ENCODE peak calls at places on chromosomes 16 and 17, in ten cellular contexts. I is bronchial epithelial cell, Q is ovary, J is pancreas, X is dorsolateral prefrontal cortex, N is transverse colon, V is coronary artery, Z is fibroblast of pulmonary artery, U is HepG2, R is IMR-90. E is an unnamed sample.

GRCh38 chr16:68643847-68644246 is 1.3 kb upstream of the CDH3 start:
- DNase-seq in I (no peak), Q (peak), J (no peak), X (no peak), N (no peak), V (no peak), Z (no peak), U (no peak), R (no peak), E (no peak)

GRCh38 chr17:76934561-76935320 is 66.5 kb downstream of the MGAT5B start:
- DNase-seq in I (no peak), Q (no peak), J (no peak), X (no peak), N (no peak), V (no peak), Z (no peak), U (no peak), R (no peak), E (no peak)

GRCh38 chr16:20323591-20324117 is 3.7 kb downstream of the GP2 start:
- DNase-seq in I (no peak), Q (no peak), J (peak), X (no peak), N (no peak), V (no peak), Z (no peak), U (no peak), R (no peak), E (no peak)

GRCh38 chr16:49620158-49620867 is 235.6 kb downstream of the ZNF423 start:
- DNase-seq in I (peak), Q (peak), J (peak), X (no peak), N (peak), V (peak), Z (peak), U (peak), R (peak), E (no peak)

GRCh38 chr16:12741176-12741575 is 62.5 kb downstream of the CPPED1 start:
- DNase-seq in I (no peak), Q (no peak), J (no peak), X (no peak), N (no peak), V (no peak), Z (no peak), U (no peak), R (no peak), E (no peak)

GRCh38 chr17:76966486-76967181 is 98.4 kb downstream of the MGAT5B start:
- DNase-seq in I (no peak), Q (no peak), J (no peak), X (no peak), N (no peak), V (no peak), Z (no peak), U (no peak), R (no peak), E (no peak)

GRCh38 chr17:47879028-47879585 is 16.9 kb upstream of the SP2 start:
- DNase-seq in I (peak), Q (no peak), J (no peak), X (no peak), N (no peak), V (no peak), Z (no peak), U (no peak), R (peak), E (no peak)

GRCh38 chr16:27676807-27677206 is 126.9 kb downstream of the KATNIP start:
- DNase-seq in I (peak), Q (no peak), J (no peak), X (no peak), N (no peak), V (no peak), Z (peak), U (no peak), R (peak), E (no peak)

GRCh38 chr17:72789711-72790110 is 302.8 kb downstream of the SLC39A11 start:
- DNase-seq in I (no peak), Q (no peak), J (no peak), X (no peak), N (no peak), V (no peak), Z (no peak), U (no peak), R (no peak), E (no peak)

GRCh38 chr17:73286863-73287296 is 24.9 kb downstream of the CDC42EP4 start:
- DNase-seq in I (peak), Q (no peak), J (no peak), X (no peak), N (no peak), V (no peak), Z (peak), U (no peak), R (peak), E (peak)

GRCh38 chr17:45581860-45582259 is 91.3 kb upstream of the PLEKHM1 start:
- DNase-seq in I (no peak), Q (no peak), J (no peak), X (no peak), N (no peak), V (no peak), Z (no peak), U (no peak), R (no peak), E (no peak)

GRCh38 chr17:48611681-48612455 is 1.1 kb upstream of the HOXB7 start:
- DNase-seq in I (no peak), Q (no peak), J (no peak), X (no peak), N (peak), V (no peak), Z (no peak), U (no peak), R (no peak), E (no peak)

GRCh38 chr17:48970224-48970623 is 1.8 kb upstream of the GIP start:
- DNase-seq in I (no peak), Q (no peak), J (no peak), X (no peak), N (no peak), V (no peak), Z (peak), U (no peak), R (no peak), E (no peak)

GRCh38 chr17:18185832-18186231 is 2.2 kb downstream of the ALKBH5 start:
- DNase-seq in I (no peak), Q (no peak), J (no peak), X (no peak), N (no peak), V (no peak), Z (no peak), U (no peak), R (peak), E (no peak)

GRCh38 chr17:58679263-58680037 is 12.4 kb downstream of the TEX14 start:
- DNase-seq in I (peak), Q (no peak), J (no peak), X (no peak), N (no peak), V (no peak), Z (peak), U (peak), R (peak), E (peak)

GRCh38 chr17:8412089-8412488 is 14.5 kb upstream of the RNF222 start:
- DNase-seq in I (no peak), Q (no peak), J (no peak), X (no peak), N (no peak), V (no peak), Z (no peak), U (no peak), R (no peak), E (no peak)

GRCh38 chr16:89261691-89262563 is 44.4 kb downstream of the ZNF778 start:
- DNase-seq in I (no peak), Q (peak), J (no peak), X (no peak), N (no peak), V (no peak), Z (no peak), U (peak), R (peak), E (no peak)

GRCh38 chr16:89431616-89432015 is 58.7 kb downstream of the ANKRD11 start:
- DNase-seq in I (no peak), Q (no peak), J (no peak), X (no peak), N (no peak), V (no peak), Z (no peak), U (no peak), R (no peak), E (no peak)

GRCh38 chr17:48718162-48718780 is 4.0 kb downstream of the PRAC1 start:
- DNase-seq in I (no peak), Q (no peak), J (no peak), X (no peak), N (no peak), V (peak), Z (no peak), U (no peak), R (no peak), E (no peak)

GRCh38 chr17:51487947-51488346 is 227.6 kb downstream of the UTP18 start:
- DNase-seq in I (peak), Q (no peak), J (no peak), X (no peak), N (no peak), V (no peak), Z (no peak), U (peak), R (no peak), E (no peak)

GRCh38 chr17:81832608-81833159 is 407 bp downstream of the MCRIP1 start:
- DNase-seq in I (no peak), Q (peak), J (no peak), X (no peak), N (no peak), V (peak), Z (no peak), U (no peak), R (no peak), E (no peak)

GRCh38 chr17:50956750-50957523 is 90.8 kb upstream of the TOB1 start:
- DNase-seq in I (peak), Q (peak), J (peak), X (peak), N (peak), V (no peak), Z (peak), U (peak), R (peak), E (no peak)

GRCh38 chr16:77807071-77807470 is 18.7 kb downstream of the VAT1L start:
- DNase-seq in I (no peak), Q (no peak), J (no peak), X (no peak), N (no peak), V (no peak), Z (no peak), U (no peak), R (no peak), E (no peak)

GRCh38 chr17:82333279-82334171 is at the start of gene SECTM1:
- DNase-seq in I (no peak), Q (peak), J (peak), X (no peak), N (peak), V (no peak), Z (peak), U (no peak), R (peak), E (no peak)

GRCh38 chr16:4327782-4328579 is 12.1 kb downstream of the GLIS2 start:
- DNase-seq in I (peak), Q (peak), J (peak), X (peak), N (peak), V (no peak), Z (peak), U (peak), R (peak), E (no peak)

GRCh38 chr17:5832886-5833285 is 237.3 kb upstream of the WSCD1 start:
- DNase-seq in I (peak), Q (no peak), J (no peak), X (no peak), N (no peak), V (no peak), Z (peak), U (peak), R (peak), E (no peak)

GRCh38 chr17:82449136-82449882 is 1.2 kb downstream of the CYBC1 start:
- DNase-seq in I (no peak), Q (no peak), J (no peak), X (no peak), N (peak), V (no peak), Z (no peak), U (no peak), R (no peak), E (no peak)

GRCh38 chr16:23837553-23838308 is 1.9 kb downstream of the PRKCB start:
- DNase-seq in I (no peak), Q (no peak), J (no peak), X (no peak), N (no peak), V (no peak), Z (no peak), U (no peak), R (no peak), E (no peak)

GRCh38 chr16:72552675-72553074 is 380.7 kb upstream of the PMFBP1 start:
- DNase-seq in I (no peak), Q (no peak), J (no peak), X (no peak), N (no peak), V (no peak), Z (no peak), U (no peak), R (peak), E (peak)

GRCh38 chr16:22186517-22186916 is 19.6 kb upstream of the EEF2K start:
- DNase-seq in I (no peak), Q (no peak), J (no peak), X (no peak), N (no peak), V (no peak), Z (no peak), U (no peak), R (no peak), E (no peak)
- TF ChIP-seq CTCF in I (peak), Q (no peak), J (no peak), X (no peak), N (no peak), V (no peak), Z (peak), U (peak), R (peak), E (no peak)

GRCh38 chr17:20157078-20157360 is 147.9 kb downstream of the SPECC1 start:
- DNase-seq in I (no peak), Q (peak), J (peak), X (no peak), N (peak), V (no peak), Z (no peak), U (no peak), R (no peak), E (no peak)
- H3K4me3 ChIP-seq in I (peak), Q (peak), J (peak), X (peak), N (peak), V (peak), Z (peak), U (peak), R (peak), E (peak)

DNA sequence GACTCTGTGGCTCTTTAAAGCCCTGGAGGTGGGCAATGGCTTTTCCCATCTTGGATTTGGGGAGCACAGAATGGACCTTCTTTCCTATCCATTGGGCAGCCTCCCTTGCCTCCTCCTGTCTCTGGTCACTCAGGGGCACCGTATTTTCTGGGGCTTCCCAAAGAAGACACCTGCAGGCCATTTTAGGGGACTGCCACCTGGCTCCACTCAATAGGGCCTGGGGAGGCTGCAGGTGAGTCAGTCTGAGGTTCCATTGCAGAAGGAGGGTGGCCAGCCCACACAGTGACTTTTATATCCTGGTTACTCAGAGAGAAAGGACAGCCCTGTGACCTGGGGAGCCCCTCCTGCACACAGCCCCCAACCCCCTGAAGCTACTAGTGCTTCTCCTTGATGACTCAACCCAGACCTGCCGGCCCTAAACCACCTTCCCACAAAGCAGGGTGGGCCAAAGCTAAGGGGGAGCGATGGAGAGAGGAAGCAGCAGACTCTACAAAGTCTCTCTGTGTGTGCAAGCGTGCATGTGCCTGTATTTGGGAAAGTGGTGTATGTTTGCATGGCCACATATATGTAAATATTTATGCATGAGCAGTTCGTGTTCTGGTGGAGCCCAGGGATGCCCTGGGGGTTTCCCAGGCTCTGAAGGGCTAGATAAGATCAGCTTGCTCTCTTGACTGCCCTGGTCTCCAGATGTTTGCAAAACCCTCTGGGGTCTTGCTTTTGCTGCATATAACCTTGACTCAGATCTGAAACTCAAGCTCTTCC is 5.0 kb downstream of the CX3CL1 start:
- DNase-seq in I (peak), Q (no peak), J (no peak), X (no peak), N (no peak), V (no peak), Z (no peak), U (peak), R (peak), E (no peak)
- TF ChIP-seq CTCF in I (peak), Q (no peak), J (no peak), X (no peak), N (no peak), V (no peak), Z (no peak), U (peak), R (no peak), E (no peak)

DNA sequence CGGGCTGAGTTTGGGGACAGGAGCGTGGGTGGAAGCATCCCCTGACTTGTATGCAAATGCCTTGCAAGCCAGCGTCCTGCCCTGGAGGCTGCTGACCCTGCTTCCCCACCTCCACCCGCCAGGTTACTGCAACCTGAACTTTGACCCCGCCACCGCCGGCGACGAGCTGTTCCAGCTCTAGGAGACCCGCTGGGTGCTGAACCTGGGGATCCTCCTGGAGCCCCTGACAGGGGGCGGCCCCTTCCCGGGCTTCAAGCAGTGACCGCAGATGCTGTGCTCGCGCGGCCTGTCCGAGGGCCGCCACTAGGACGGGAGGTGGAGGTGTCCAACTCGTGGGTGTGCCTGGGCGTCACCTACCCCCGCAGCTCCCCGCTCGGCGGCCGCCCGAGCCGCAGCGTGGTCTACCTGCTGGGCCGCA is 10.7 kb upstream of the SLC16A5 start:
- DNase-seq in I (no peak), Q (no peak), J (no peak), X (no peak), N (peak), V (no peak), Z (no peak), U (peak), R (no peak), E (no peak)
- H3K4me3 ChIP-seq in I (peak), Q (peak), J (peak), X (peak), N (peak), V (peak), Z (no peak), U (no peak), R (no peak), E (no peak)

DNA sequence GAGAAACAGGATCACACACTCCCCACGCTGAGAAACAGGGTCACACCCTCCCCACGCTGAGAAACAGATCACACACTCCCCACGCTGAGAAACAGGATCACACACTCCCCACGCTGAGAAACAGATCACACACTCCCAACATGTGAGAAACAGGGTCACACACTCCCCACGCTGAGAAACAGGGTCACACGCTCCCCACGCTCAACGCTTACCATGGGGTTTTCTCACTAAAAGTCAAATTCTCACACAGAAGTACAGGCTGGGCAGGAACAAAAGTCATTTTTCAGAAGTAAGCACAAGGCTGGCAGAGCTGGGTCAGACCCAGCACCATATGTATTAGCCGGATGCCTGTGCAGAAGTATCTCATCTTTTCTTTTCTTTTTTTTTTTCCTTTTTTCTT is 14.5 kb downstream of the NPRL3 start:
- DNase-seq in I (no peak), Q (no peak), J (no peak), X (no peak), N (no peak), V (no peak), Z (no peak), U (no peak), R (no peak), E (no peak)
- TF ChIP-seq CTCF in I (no peak), Q (no peak), J (no peak), X (no peak), N (no peak), V (no peak), Z (no peak), U (no peak), R (no peak), E (no peak)

E was measured in LNCaP clone FGC.